ENCODE peak calls at places on chromosomes 16 and 17, in five cellular contexts. G, N, P, O and J are unnamed samples.
A peak's percentile ranks its signal among the peaks of the same experiment; 100 is the strongest.

GRCh38 chr17:61155590-61156181 is 244.0 kb upstream of the TBX2 start:
- DNase-seq in G (no peak), O (no peak), P (no peak), N (no peak), J (no peak)

GRCh38 chr17:50661348-50661747 is 26.7 kb downstream of the ABCC3 start:
- DNase-seq in P (no peak), G (no peak), O (no peak), N (no peak), J (no peak)

GRCh38 chr17:27414271-27414670 is 42.0 kb upstream of the KSR1 start:
- DNase-seq in N (peak; percentile 12), G (no peak), O (no peak), P (no peak), J (no peak)

GRCh38 chr17:58492238-58493121 is 4.3 kb upstream of the HSF5 start:
- DNase-seq in O (no peak), P (no peak), N (no peak), G (no peak), J (no peak)

GRCh38 chr16:68200120-68200783 is 35.7 kb downstream of the ESRP2 start:
- DNase-seq in P (peak; percentile 19), G (no peak), O (no peak), N (peak; percentile 43), J (no peak)

GRCh38 chr17:78986048-78986648 is 6.4 kb upstream of the LGALS3BP start:
- DNase-seq in N (peak; percentile 70), G (no peak), P (no peak), O (no peak), J (no peak)

GRCh38 chr16:4272114-4272954 is 489 bp downstream of the TFAP4 start:
- DNase-seq in G (no peak), N (no peak), P (peak; percentile 36), O (peak; percentile 80), J (peak; percentile 76)

GRCh38 chr17:80279895-80280294 is 19.2 kb downstream of the RNF213 start:
- DNase-seq in P (no peak), G (peak; percentile 42), O (no peak), N (peak; percentile 93), J (no peak)

GRCh38 chr16:14119799-14120198 is 48.7 kb downstream of the MRTFB start:
- DNase-seq in G (no peak), O (no peak), N (no peak), P (no peak), J (no peak)

GRCh38 chr16:69338557-69339288 is 641 bp downstream of the COG8 start:
- DNase-seq in G (no peak), N (no peak), O (no peak), P (no peak), J (peak; percentile 14)

GRCh38 chr16:26987631-26988030 is 79.1 kb upstream of the C16orf82 start:
- DNase-seq in N (peak; percentile 46), O (no peak), P (no peak), G (peak; percentile 74), J (no peak)

GRCh38 chr16:30377812-30378235 is 3.2 kb downstream of the MYL11 start:
- DNase-seq in G (no peak), N (peak; percentile 88), O (peak; percentile 82), P (peak; percentile 80), J (peak; percentile 87)

GRCh38 chr17:48907713-48908046 is 527 bp upstream of the UBE2Z start:
- DNase-seq in O (no peak), G (no peak), N (no peak), P (peak; percentile 44), J (peak; percentile 74)

GRCh38 chr17:82198092-82198491 is 14.6 kb downstream of the CCDC57 start:
- DNase-seq in P (no peak), O (no peak), G (no peak), N (no peak), J (no peak)

GRCh38 chr17:17514993-17515920 is 19.1 kb upstream of the RASD1 start:
- DNase-seq in N (peak; percentile 17), O (no peak), G (peak; percentile 73), P (no peak), J (peak; percentile 45)

GRCh38 chr16:88907768-88908167 is 41.3 kb upstream of the PABPN1L start:
- DNase-seq in P (peak; percentile 84), G (no peak), O (no peak), N (peak; percentile 10), J (no peak)

GRCh38 chr17:15918661-15919259 is 26.2 kb upstream of the ADORA2B start:
- DNase-seq in G (no peak), O (no peak), N (no peak), P (no peak), J (no peak)

GRCh38 chr16:4327782-4328579 is 12.1 kb downstream of the GLIS2 start:
- DNase-seq in N (peak; percentile 68), O (peak; percentile 58), P (no peak), G (no peak), J (peak; percentile 26)

GRCh38 chr16:13376174-13376573 is 474.8 kb downstream of the SHISA9 start:
- DNase-seq in G (no peak), P (no peak), N (no peak), O (no peak), J (no peak)

GRCh38 chr17:77478281-77478680 is 337.5 kb downstream of the SEC14L1 start:
- DNase-seq in N (no peak), P (no peak), O (no peak), G (no peak), J (no peak)

GRCh38 chr16:56354016-56354415 is 71.3 kb downstream of the AMFR start:
- DNase-seq in G (no peak), N (no peak), P (no peak), O (no peak), J (no peak)

GRCh38 chr16:87684106-87684677 is 81.6 kb downstream of the KLHDC4 start:
- DNase-seq in O (no peak), G (no peak), P (no peak), N (no peak), J (no peak)

GRCh38 chr17:76452102-76452645 is 778 bp downstream of the UBE2O start:
- DNase-seq in P (no peak), N (no peak), G (no peak), O (no peak), J (peak; percentile 56)

GRCh38 chr17:73840829-73841228 is 196.6 kb upstream of the SDK2 start:
- DNase-seq in N (no peak), G (no peak), O (no peak), P (no peak), J (no peak)

GRCh38 chr17:57506253-57506911 is 238.7 kb downstream of the CCDC182 start:
- DNase-seq in N (no peak), P (no peak), O (peak; percentile 51), G (no peak), J (peak; percentile 64)

GRCh38 chr16:49365711-49366509 is 7.7 kb upstream of the C16orf78 start:
- DNase-seq in P (no peak), O (no peak), N (no peak), G (no peak), J (no peak)

GRCh38 chr17:30244853-30245385 is 9.4 kb upstream of the SLC6A4 start:
- DNase-seq in N (peak; percentile 53), P (no peak), G (peak; percentile 10), O (no peak), J (no peak)

GRCh38 chr17:33888455-33888854 is 366.6 kb upstream of the CCL2 start:
- DNase-seq in G (no peak), P (peak; percentile 7), O (no peak), N (no peak), J (no peak)